ENCODE peak calls at places on chromosomes 5 and 9, in four cellular contexts. Y is cardiac muscle cell, Q is mesendoderm, X is dorsolateral prefrontal cortex. B is an unnamed sample.

GRCh38 chr9:38062498-38063362 is 6.3 kb downstream of the SHB start:
- DNase-seq in X (no peak), Y (peak), Q (no peak), B (peak)

GRCh38 chr9:124852829-124853531 is at the start of gene WDR38:
- DNase-seq in Q (peak), X (no peak), Y (peak), B (peak)

GRCh38 chr5:8500426-8500825 is 631.5 kb downstream of the MTRR start:
- DNase-seq in Q (no peak), X (no peak), Y (no peak), B (no peak)

GRCh38 chr5:116652196-116652729 is 77.6 kb upstream of the SEMA6A start:
- DNase-seq in Y (peak), Q (peak), X (peak), B (peak)

GRCh38 chr5:140795259-140795641 is 598 bp downstream of the PCDHA2 start:
- DNase-seq in Q (peak), Y (no peak), X (no peak), B (no peak)

GRCh38 chr5:42360061-42360460 is 63.2 kb upstream of the GHR start:
- DNase-seq in X (no peak), Y (peak), Q (no peak), B (no peak)

GRCh38 chr5:119300311-119300670 is 55.5 kb upstream of the TNFAIP8 start:
- DNase-seq in X (no peak), Y (no peak), Q (no peak), B (no peak)

GRCh38 chr5:88665750-88666215 is 217.2 kb downstream of the MEF2C start:
- DNase-seq in X (no peak), Y (no peak), Q (no peak), B (no peak)

GRCh38 chr9:114811301-114811700 is 5.5 kb upstream of the TNFSF15 start:
- DNase-seq in Y (peak), X (no peak), Q (no peak), B (no peak)

GRCh38 chr5:149799119-149799623 is 69.1 kb downstream of the PPARGC1B start:
- DNase-seq in Y (peak), Q (no peak), X (no peak), B (no peak)

GRCh38 chr9:71509054-71509453 is 259.3 kb downstream of the CEMIP2 start:
- DNase-seq in X (no peak), Y (no peak), Q (peak), B (no peak)

GRCh38 chr5:74141053-74141452 is 499.5 kb downstream of the ENC1 start:
- DNase-seq in X (no peak), Q (no peak), Y (peak), B (no peak)

GRCh38 chr5:117487556-117487955 is 912.9 kb upstream of the SEMA6A start:
- DNase-seq in X (no peak), Y (no peak), Q (no peak), B (no peak)

GRCh38 chr5:43556857-43557593 is at the start of gene PAIP1:
- DNase-seq in Y (peak), X (peak), Q (peak), B (peak)

GRCh38 chr5:118616281-118616680 is 372.1 kb downstream of the DTWD2 start:
- DNase-seq in X (no peak), Y (no peak), Q (no peak), B (no peak)

GRCh38 chr5:149240354-149240998 is 31.2 kb upstream of the AFAP1L1 start:
- DNase-seq in Y (no peak), Q (no peak), X (no peak), B (peak)

GRCh38 chr5:2534251-2534650 is 217.2 kb downstream of the IRX2 start:
- DNase-seq in X (no peak), Y (no peak), Q (no peak), B (no peak)

GRCh38 chr5:139636207-139636792 is 11.8 kb upstream of the CXXC5 start:
- DNase-seq in Q (no peak), Y (no peak), X (no peak), B (peak)

GRCh38 chr5:140345919-140346347 is 470 bp downstream of the HBEGF start:
- DNase-seq in Q (peak), Y (peak), X (peak), B (peak)

GRCh38 chr5:159780246-159780645 is 136.0 kb upstream of the ADRA1B start:
- DNase-seq in Q (no peak), X (no peak), Y (no peak), B (no peak)

GRCh38 chr9:70552561-70552960 is 138.1 kb upstream of the KLF9 start:
- DNase-seq in Q (no peak), Y (no peak), X (no peak), B (no peak)

GRCh38 chr5:165227515-165227914 is 1722.1 kb downstream of the MAT2B start:
- DNase-seq in Y (no peak), Q (peak), X (no peak), B (no peak)

GRCh38 chr9:122807271-122807900 is 7.5 kb downstream of the OR1K1 start:
- DNase-seq in X (no peak), Q (no peak), Y (no peak), B (no peak)

GRCh38 chr9:121189006-121189405 is 12.7 kb downstream of the RAB14 start:
- DNase-seq in X (no peak), Y (no peak), Q (no peak), B (no peak)

GRCh38 chr9:127076860-127077657 is 45.4 kb downstream of the ANGPTL2 start:
- DNase-seq in Y (no peak), Q (peak), X (no peak), B (peak)

GRCh38 chr5:121503111-121503840 is 348.4 kb upstream of the FTMT start:
- DNase-seq in Y (peak), Q (peak), X (no peak), B (no peak)

GRCh38 chr5:59813761-59814562 is 79.6 kb downstream of the PDE4D start:
- DNase-seq in Y (peak), X (no peak), Q (peak), B (no peak)

GRCh38 chr9:108724669-108725068 is 131.1 kb downstream of the ACTL7B start:
- DNase-seq in Q (peak), X (no peak), Y (peak), B (no peak)

GRCh38 chr9:98742325-98743280 is 33.9 kb upstream of the GABBR2 start:
- DNase-seq in Q (no peak), Y (no peak), X (no peak), B (no peak)

GRCh38 chr5:124980174-124980941 is 233.9 kb upstream of the ZNF608 start:
- DNase-seq in Q (peak), Y (no peak), X (no peak), B (no peak)

GRCh38 chr9:127021664-127022337 is 100.6 kb downstream of the ANGPTL2 start:
- DNase-seq in Y (peak), Q (no peak), X (peak), B (peak)

GRCh38 chr5:157464518-157465171 is 4.6 kb downstream of the NIPAL4 start:
- DNase-seq in Y (peak), X (no peak), Q (peak), B (no peak)

GRCh38 chr9:16413509-16414016 is 456.9 kb downstream of the BNC2 start:
- DNase-seq in Q (no peak), X (no peak), Y (peak), B (no peak)

GRCh38 chr9:33765411-33765810 is 29.9 kb upstream of the PRSS3 start:
- DNase-seq in Q (no peak), X (no peak), Y (peak), B (no peak)
- H3K27ac ChIP-seq in Q (no peak), X (no peak), Y (no peak), B (no peak)

GRCh38 chr9:136596219-136596616 is 50.4 kb upstream of the NOTCH1 start:
- DNase-seq in Y (no peak), X (no peak), Q (no peak), B (peak)
- H3K27ac ChIP-seq in Y (no peak), X (peak), Q (no peak), B (no peak)

DNA sequence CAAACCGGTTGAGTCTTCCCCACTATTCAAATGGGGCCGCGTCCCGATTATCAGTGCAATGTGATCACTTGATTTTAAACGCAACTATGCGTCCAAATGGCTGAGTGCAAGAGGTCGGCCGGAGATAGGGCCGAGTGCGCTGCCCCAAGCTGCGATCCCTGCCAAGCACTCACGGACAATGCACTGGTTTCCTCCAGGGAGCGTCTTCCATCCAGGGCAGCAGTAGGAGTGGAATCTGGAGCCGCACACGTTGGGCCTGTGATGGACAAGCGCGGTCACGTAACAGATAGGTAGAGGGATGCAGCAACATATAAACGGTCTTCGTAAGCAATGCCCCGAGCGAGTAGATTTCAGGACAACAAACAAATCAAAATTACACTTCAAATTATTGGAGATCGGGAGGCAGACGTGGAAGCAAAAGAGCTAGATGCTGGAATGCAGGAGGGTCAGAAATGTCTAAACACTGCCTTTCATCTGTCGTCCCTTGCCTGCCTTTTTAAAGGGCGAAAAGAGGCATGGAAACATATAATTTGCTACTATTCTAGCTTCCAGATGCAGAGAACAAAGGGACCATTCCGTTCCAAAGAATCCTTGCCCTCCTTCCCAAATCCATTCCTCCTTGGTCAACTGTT is 1.7 kb downstream of the FBN2 start:
- DNase-seq in X (no peak), Q (peak), Y (peak), B (no peak)
- H3K27ac ChIP-seq in X (no peak), Q (no peak), Y (peak), B (no peak)

GRCh38 chr5:346229-346935 is 24.9 kb downstream of the AHRR start:
- DNase-seq in X (no peak), Y (no peak), Q (no peak), B (no peak)
- H3K27ac ChIP-seq in X (no peak), Y (no peak), Q (no peak), B (no peak)

DNA sequence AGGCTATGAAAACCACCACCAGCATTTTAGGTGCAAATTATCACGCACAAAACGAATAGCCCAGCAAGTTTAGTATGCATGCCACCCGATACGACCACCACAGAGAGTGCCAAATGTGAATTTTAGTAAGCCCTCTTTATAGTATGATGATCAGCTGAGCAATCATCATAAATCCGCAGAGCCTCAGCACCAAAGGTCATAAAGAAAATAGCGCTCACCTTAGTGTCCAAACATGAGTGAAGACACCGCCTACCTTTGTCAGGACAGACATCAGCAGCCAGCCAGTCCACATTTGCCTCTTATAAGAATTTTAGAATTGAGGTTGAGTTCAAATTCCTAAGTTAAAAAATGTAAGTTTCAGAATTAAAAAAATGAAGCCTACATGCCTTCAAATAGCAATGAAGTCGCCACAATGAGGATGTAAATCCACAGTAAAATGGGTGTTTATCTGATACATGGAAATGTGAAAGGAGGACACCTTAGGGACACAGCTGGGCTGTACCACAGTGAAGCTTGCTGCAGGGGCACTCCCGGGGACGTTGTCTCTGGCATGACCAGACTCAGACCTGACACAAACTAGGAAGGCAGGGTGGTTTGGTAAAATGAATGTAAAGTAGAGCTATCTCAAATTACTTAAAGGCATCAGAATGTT is 149.0 kb downstream of the AUH start:
- DNase-seq in Q (no peak), X (no peak), Y (no peak), B (no peak)
- H3K27ac ChIP-seq in Q (no peak), X (no peak), Y (no peak), B (peak)

DNA sequence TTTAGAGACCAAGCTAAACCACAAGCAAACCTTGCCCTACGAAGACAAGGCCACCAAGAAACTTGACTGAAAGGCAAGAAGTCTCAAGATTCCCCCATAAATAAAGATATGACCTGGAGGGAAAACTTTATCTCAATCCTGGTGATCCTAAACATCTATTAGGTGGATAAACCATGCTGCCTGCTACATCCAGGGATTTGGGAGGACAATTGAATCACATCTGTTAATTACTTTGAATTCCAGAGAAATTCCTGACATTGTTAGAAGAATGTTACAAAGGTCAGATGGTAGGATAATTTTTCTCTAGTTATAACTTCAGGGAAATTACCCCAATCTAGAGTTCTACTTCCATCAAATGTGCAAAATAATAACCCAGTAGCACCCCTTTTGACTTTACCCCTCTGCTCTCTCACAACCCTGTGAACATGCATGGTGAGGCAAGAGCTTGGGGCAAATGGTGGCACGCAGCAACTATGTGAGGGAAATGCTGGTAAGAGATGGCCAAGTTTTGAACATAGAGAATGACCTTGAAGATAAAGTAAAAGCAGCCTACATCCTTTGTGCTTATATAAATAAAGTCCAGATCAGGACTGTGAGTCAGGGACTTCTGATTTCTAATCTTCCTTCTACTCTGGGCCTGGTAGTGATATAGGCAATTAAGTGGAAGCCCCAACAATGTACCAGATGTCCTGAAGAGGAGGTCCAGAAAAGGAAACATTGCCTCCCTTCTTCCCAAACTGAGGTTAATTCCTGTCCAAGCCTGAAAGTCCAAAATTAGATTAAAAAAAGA is 57.1 kb upstream of the PTGER4 start:
- DNase-seq in Q (peak), X (no peak), Y (no peak), B (no peak)
- H3K27ac ChIP-seq in Q (no peak), X (no peak), Y (no peak), B (no peak)

DNA sequence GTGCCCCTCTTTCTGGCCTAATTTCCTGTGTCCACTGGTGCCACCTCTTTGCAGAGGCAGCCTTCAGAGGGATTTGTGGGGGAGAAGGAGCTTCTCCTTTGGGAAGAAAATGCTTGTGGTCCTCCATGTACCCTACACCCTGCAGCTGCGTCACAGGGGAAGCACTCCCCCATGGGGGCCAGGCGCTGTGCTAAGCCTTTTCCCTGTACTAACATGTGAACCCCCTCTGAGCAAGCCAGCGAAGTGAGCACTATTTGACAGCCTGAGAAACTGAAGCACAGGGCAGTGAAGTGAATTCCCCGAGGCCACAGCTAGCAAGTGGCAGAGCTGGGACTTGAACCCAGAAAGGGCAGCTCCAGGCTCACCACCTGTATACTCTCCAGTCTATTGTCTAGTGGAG is 32.3 kb downstream of the ERGIC1 start:
- DNase-seq in X (no peak), Y (no peak), Q (no peak), B (peak)
- H3K27ac ChIP-seq in X (peak), Y (no peak), Q (no peak), B (no peak)

GRCh38 chr5:96236051-96236450 is 197.0 kb downstream of the PCSK1 start:
- DNase-seq in X (no peak), Q (no peak), Y (no peak), B (no peak)

GRCh38 chr5:96232602-96233001 is 200.4 kb downstream of the PCSK1 start:
- DNase-seq in Y (no peak), Q (no peak), X (no peak), B (no peak)

GRCh38 chr5:96236831-96237230 is 196.2 kb downstream of the PCSK1 start:
- DNase-seq in X (no peak), Q (no peak), Y (no peak), B (no peak)

DNA sequence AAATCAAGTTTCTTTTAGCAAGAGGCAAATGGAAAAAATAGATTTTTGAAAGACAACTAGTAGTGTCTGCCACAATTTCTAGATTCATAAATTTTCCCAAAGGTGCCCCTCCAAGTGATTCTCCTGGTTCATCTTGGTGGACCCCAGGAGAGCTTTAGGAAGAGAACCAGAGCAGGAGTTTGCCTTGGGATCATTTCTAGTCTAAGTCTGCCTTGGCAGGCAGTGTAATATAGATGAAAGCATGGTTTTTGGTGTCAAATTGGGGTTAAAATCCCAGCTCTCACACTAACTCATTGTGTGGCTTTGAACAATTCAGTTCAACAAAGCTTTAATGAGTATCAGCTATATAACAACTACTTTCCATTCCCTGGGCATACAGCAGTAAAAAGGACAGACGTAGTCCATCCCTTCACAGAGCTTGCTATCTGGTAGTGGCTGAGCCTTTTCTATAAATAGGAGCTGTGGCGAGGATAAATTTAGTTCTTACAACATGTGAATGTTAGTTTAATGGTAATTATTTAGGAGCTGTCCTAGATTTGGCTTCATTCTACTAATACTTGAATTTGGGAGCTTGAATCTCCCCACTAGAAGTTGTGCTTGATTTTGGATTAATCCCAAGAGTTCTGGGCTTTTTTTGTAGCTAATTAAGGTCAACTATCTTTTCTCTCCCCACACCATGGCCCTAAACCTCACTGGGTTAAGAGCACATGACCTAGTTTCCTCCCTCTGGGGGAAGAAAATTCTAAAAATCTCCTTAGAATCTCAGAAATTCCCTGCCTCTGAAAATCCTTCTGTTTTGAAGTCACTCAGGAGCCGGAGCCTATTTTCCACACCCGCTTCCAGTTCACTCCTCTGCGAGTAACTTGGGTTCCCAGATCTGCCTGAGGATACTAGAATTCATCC is 197.8 kb downstream of the PCSK1 start:
- DNase-seq in Q (no peak), Y (peak), X (no peak), B (peak)
- H3K27ac ChIP-seq in Q (no peak), Y (peak), X (no peak), B (peak)

DNA sequence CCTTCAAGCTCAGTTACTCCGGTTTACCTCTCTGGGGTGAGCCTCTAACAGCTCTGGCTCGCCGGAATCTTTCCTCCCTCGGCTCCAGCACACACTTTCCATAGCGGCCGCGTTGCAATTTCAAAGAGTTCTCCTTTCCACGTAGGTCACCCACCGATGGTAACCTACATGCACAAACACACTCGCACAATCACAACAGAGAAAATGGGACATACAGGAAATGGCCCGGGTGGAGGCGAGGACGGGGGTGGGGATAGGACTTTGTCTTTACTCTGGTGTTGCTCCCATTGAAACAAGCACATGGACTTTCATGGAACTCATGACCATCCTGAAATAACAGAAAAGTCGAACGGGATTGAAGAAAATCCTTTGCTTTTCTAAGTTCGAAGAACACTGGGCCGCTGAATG is 1.2 kb downstream of the LHFPL2 start:
- DNase-seq in Y (peak), X (no peak), Q (peak), B (no peak)
- H3K27ac ChIP-seq in Y (peak), X (no peak), Q (no peak), B (no peak)